ENCODE peak calls at places on chromosomes 4 and X, in seven cellular contexts. One of them, this sample, is unnamed.

GRCh38 chrX:2627272-2627867 is 63.7 kb upstream of the CD99 start:
- DNase-seq in kidney epithelial cell: no peak
- DNase-seq in body of pancreas: peak; percentile 55
- DNase-seq in adrenal gland: no peak
- DNase-seq in tibial artery: peak; percentile 24
- DNase-seq in GM12865: peak; percentile 68
- DNase-seq in left lung: no peak
- DNase-seq in this sample: peak; percentile 82

GRCh38 chrX:154721155-154721554 is 29.7 kb downstream of the GAB3 start:
- DNase-seq in kidney epithelial cell: no peak
- DNase-seq in body of pancreas: no peak
- DNase-seq in adrenal gland: no peak
- DNase-seq in tibial artery: no peak
- DNase-seq in GM12865: no peak
- DNase-seq in left lung: no peak
- DNase-seq in this sample: no peak

GRCh38 chr4:113469023-113469390 is 292.5 kb downstream of the CAMK2D start:
- DNase-seq in kidney epithelial cell: no peak
- DNase-seq in body of pancreas: no peak
- DNase-seq in adrenal gland: no peak
- DNase-seq in tibial artery: no peak
- DNase-seq in GM12865: no peak
- DNase-seq in left lung: no peak
- DNase-seq in this sample: no peak

GRCh38 chr4:162683659-162684370 is 482.9 kb downstream of the NAF1 start:
- DNase-seq in kidney epithelial cell: peak; percentile 47
- DNase-seq in body of pancreas: no peak
- DNase-seq in adrenal gland: no peak
- DNase-seq in tibial artery: no peak
- DNase-seq in GM12865: no peak
- DNase-seq in left lung: no peak
- DNase-seq in this sample: no peak

GRCh38 chr4:84901173-84901572 is 65.3 kb downstream of the WDFY3 start:
- DNase-seq in kidney epithelial cell: no peak
- DNase-seq in body of pancreas: no peak
- DNase-seq in adrenal gland: no peak
- DNase-seq in tibial artery: no peak
- DNase-seq in GM12865: no peak
- DNase-seq in left lung: no peak
- DNase-seq in this sample: no peak

GRCh38 chr4:158884280-158884679 is 115.5 kb downstream of the FNIP2 start:
- DNase-seq in kidney epithelial cell: no peak
- DNase-seq in body of pancreas: no peak
- DNase-seq in adrenal gland: peak; percentile 22
- DNase-seq in tibial artery: no peak
- DNase-seq in GM12865: no peak
- DNase-seq in left lung: peak; percentile 41
- DNase-seq in this sample: no peak

GRCh38 chr4:8364848-8365350 is 75.6 kb downstream of the ACOX3 start:
- DNase-seq in kidney epithelial cell: no peak
- DNase-seq in body of pancreas: no peak
- DNase-seq in adrenal gland: no peak
- DNase-seq in tibial artery: no peak
- DNase-seq in GM12865: no peak
- DNase-seq in left lung: peak; percentile 49
- DNase-seq in this sample: no peak

GRCh38 chr4:159206427-159206871 is 103.6 kb downstream of the RAPGEF2 start:
- DNase-seq in kidney epithelial cell: no peak
- DNase-seq in body of pancreas: no peak
- DNase-seq in adrenal gland: no peak
- DNase-seq in tibial artery: no peak
- DNase-seq in GM12865: peak; percentile 88
- DNase-seq in left lung: no peak
- DNase-seq in this sample: no peak

GRCh38 chrX:132737743-132738142 is 220.7 kb downstream of the HS6ST2 start:
- DNase-seq in kidney epithelial cell: no peak
- DNase-seq in body of pancreas: peak; percentile 1
- DNase-seq in adrenal gland: peak; percentile 38
- DNase-seq in tibial artery: no peak
- DNase-seq in GM12865: no peak
- DNase-seq in left lung: no peak
- DNase-seq in this sample: no peak

GRCh38 chr4:158169931-158170690 is 2.7 kb downstream of the GASK1B start:
- DNase-seq in kidney epithelial cell: no peak
- DNase-seq in body of pancreas: peak; percentile 17
- DNase-seq in adrenal gland: no peak
- DNase-seq in tibial artery: no peak
- DNase-seq in GM12865: no peak
- DNase-seq in left lung: no peak
- DNase-seq in this sample: no peak

GRCh38 chrX:96761566-96761965 is 76.9 kb downstream of the DIAPH2 start:
- DNase-seq in kidney epithelial cell: no peak
- DNase-seq in body of pancreas: no peak
- DNase-seq in adrenal gland: no peak
- DNase-seq in tibial artery: no peak
- DNase-seq in GM12865: no peak
- DNase-seq in left lung: no peak
- DNase-seq in this sample: no peak

GRCh38 chrX:48720580-48721240 is 24.2 kb downstream of the SUV39H1 start:
- DNase-seq in kidney epithelial cell: no peak
- DNase-seq in body of pancreas: no peak
- DNase-seq in adrenal gland: no peak
- DNase-seq in tibial artery: no peak
- DNase-seq in GM12865: no peak
- DNase-seq in left lung: no peak
- DNase-seq in this sample: no peak

GRCh38 chr4:21410372-21410771 is 538.2 kb downstream of the KCNIP4 start:
- DNase-seq in kidney epithelial cell: no peak
- DNase-seq in body of pancreas: no peak
- DNase-seq in adrenal gland: no peak
- DNase-seq in tibial artery: no peak
- DNase-seq in GM12865: no peak
- DNase-seq in left lung: no peak
- DNase-seq in this sample: no peak

GRCh38 chr4:187396106-187396505 is 599.5 kb upstream of the ZFP42 start:
- DNase-seq in kidney epithelial cell: no peak
- DNase-seq in body of pancreas: no peak
- DNase-seq in adrenal gland: no peak
- DNase-seq in tibial artery: no peak
- DNase-seq in GM12865: no peak
- DNase-seq in left lung: no peak
- DNase-seq in this sample: no peak

GRCh38 chrX:153475751-153476281 is 5.4 kb upstream of the HAUS7 start:
- DNase-seq in kidney epithelial cell: no peak
- DNase-seq in body of pancreas: no peak
- DNase-seq in adrenal gland: no peak
- DNase-seq in tibial artery: no peak
- DNase-seq in GM12865: no peak
- DNase-seq in left lung: no peak
- DNase-seq in this sample: no peak

GRCh38 chrX:20063153-20063552 is 53.6 kb downstream of the MAP7D2 start:
- DNase-seq in kidney epithelial cell: no peak
- DNase-seq in body of pancreas: no peak
- DNase-seq in adrenal gland: no peak
- DNase-seq in tibial artery: no peak
- DNase-seq in GM12865: no peak
- DNase-seq in left lung: no peak
- DNase-seq in this sample: no peak

GRCh38 chr4:1979477-1980196 is 29.1 kb downstream of the NELFA start:
- DNase-seq in kidney epithelial cell: no peak
- DNase-seq in body of pancreas: no peak
- DNase-seq in adrenal gland: no peak
- DNase-seq in tibial artery: no peak
- DNase-seq in GM12865: no peak
- DNase-seq in left lung: no peak
- DNase-seq in this sample: no peak

GRCh38 chr4:108166441-108167315 is 2.1 kb downstream of the LEF1 start:
- DNase-seq in kidney epithelial cell: no peak
- DNase-seq in body of pancreas: peak; percentile 22
- DNase-seq in adrenal gland: peak; percentile 29
- DNase-seq in tibial artery: no peak
- DNase-seq in GM12865: peak; percentile 59
- DNase-seq in left lung: peak; percentile 78
- DNase-seq in this sample: no peak

GRCh38 chr4:74327751-74328150 is 19.5 kb downstream of the EPGN start:
- DNase-seq in kidney epithelial cell: no peak
- DNase-seq in body of pancreas: no peak
- DNase-seq in adrenal gland: no peak
- DNase-seq in tibial artery: no peak
- DNase-seq in GM12865: no peak
- DNase-seq in left lung: no peak
- DNase-seq in this sample: no peak

GRCh38 chr4:10198365-10198764 is 81.8 kb upstream of the WDR1 start:
- DNase-seq in kidney epithelial cell: no peak
- DNase-seq in body of pancreas: no peak
- DNase-seq in adrenal gland: no peak
- DNase-seq in tibial artery: no peak
- DNase-seq in GM12865: no peak
- DNase-seq in left lung: no peak
- DNase-seq in this sample: no peak

GRCh38 chrX:17547658-17548057 is 172.7 kb downstream of the NHS start:
- DNase-seq in kidney epithelial cell: peak; percentile 85
- DNase-seq in body of pancreas: peak; percentile 85
- DNase-seq in adrenal gland: peak; percentile 78
- DNase-seq in tibial artery: peak; percentile 25
- DNase-seq in GM12865: peak; percentile 81
- DNase-seq in left lung: peak; percentile 82
- DNase-seq in this sample: no peak

GRCh38 chr4:14783011-14783877 is 219.0 kb upstream of the CPEB2 start:
- DNase-seq in kidney epithelial cell: no peak
- DNase-seq in body of pancreas: no peak
- DNase-seq in adrenal gland: no peak
- DNase-seq in tibial artery: no peak
- DNase-seq in GM12865: peak; percentile 85
- DNase-seq in left lung: no peak
- DNase-seq in this sample: no peak

GRCh38 chr4:17142232-17142711 is 243.8 kb upstream of the LDB2 start:
- DNase-seq in kidney epithelial cell: peak; percentile 28
- DNase-seq in body of pancreas: no peak
- DNase-seq in adrenal gland: no peak
- DNase-seq in tibial artery: no peak
- DNase-seq in GM12865: no peak
- DNase-seq in left lung: no peak
- DNase-seq in this sample: no peak

GRCh38 chr4:127203561-127204260 is 429.0 kb upstream of the INTU start:
- DNase-seq in kidney epithelial cell: peak; percentile 41
- DNase-seq in body of pancreas: no peak
- DNase-seq in adrenal gland: no peak
- DNase-seq in tibial artery: no peak
- DNase-seq in GM12865: no peak
- DNase-seq in left lung: no peak
- DNase-seq in this sample: no peak

GRCh38 chr4:64715741-64716140 is 306.5 kb upstream of the TECRL start:
- DNase-seq in kidney epithelial cell: no peak
- DNase-seq in body of pancreas: no peak
- DNase-seq in adrenal gland: no peak
- DNase-seq in tibial artery: no peak
- DNase-seq in GM12865: no peak
- DNase-seq in left lung: no peak
- DNase-seq in this sample: no peak

GRCh38 chr4:52051615-52052474 is 741 bp downstream of the SPATA18 start:
- DNase-seq in kidney epithelial cell: peak; percentile 76
- DNase-seq in body of pancreas: peak; percentile 69
- DNase-seq in adrenal gland: peak; percentile 81
- DNase-seq in tibial artery: peak; percentile 60
- DNase-seq in GM12865: peak; percentile 52
- DNase-seq in left lung: peak; percentile 88
- DNase-seq in this sample: peak; percentile 92

GRCh38 chrX:8144925-8145324 is 26.1 kb downstream of the VCX2 start:
- DNase-seq in kidney epithelial cell: no peak
- DNase-seq in body of pancreas: no peak
- DNase-seq in adrenal gland: no peak
- DNase-seq in tibial artery: no peak
- DNase-seq in GM12865: no peak
- DNase-seq in left lung: peak; percentile 33
- DNase-seq in this sample: no peak

GRCh38 chr4:25654971-25655963 is at the start of gene SLC34A2:
- DNase-seq in kidney epithelial cell: no peak
- DNase-seq in body of pancreas: peak; percentile 58
- DNase-seq in adrenal gland: no peak
- DNase-seq in tibial artery: no peak
- DNase-seq in GM12865: no peak
- DNase-seq in left lung: peak; percentile 90
- DNase-seq in this sample: no peak

GRCh38 chr4:173403051-173403450 is 4.1 kb upstream of the SCRG1 start:
- DNase-seq in kidney epithelial cell: no peak
- DNase-seq in body of pancreas: no peak
- DNase-seq in adrenal gland: no peak
- DNase-seq in tibial artery: no peak
- DNase-seq in GM12865: no peak
- DNase-seq in left lung: no peak
- DNase-seq in this sample: no peak

GRCh38 chr4:54110019-54110416 is 10.1 kb downstream of the GSX2 start:
- DNase-seq in kidney epithelial cell: no peak
- DNase-seq in body of pancreas: no peak
- DNase-seq in adrenal gland: no peak
- DNase-seq in tibial artery: no peak
- DNase-seq in GM12865: no peak
- DNase-seq in left lung: no peak
- DNase-seq in this sample: no peak
- H3K4me3 ChIP-seq in kidney epithelial cell: no peak overlapping the region
- H3K4me3 ChIP-seq in body of pancreas: no peak overlapping the region
- H3K4me3 ChIP-seq in adrenal gland: no peak overlapping the region
- H3K4me3 ChIP-seq in tibial artery: no peak overlapping the region
- H3K4me3 ChIP-seq in GM12865: no peak overlapping the region
- H3K4me3 ChIP-seq in left lung: no peak overlapping the region
- H3K4me3 ChIP-seq in this sample: no peak overlapping the region

GRCh38 chr4:41154001-41154813 is 60.1 kb downstream of the APBB2 start:
- DNase-seq in kidney epithelial cell: no peak
- DNase-seq in body of pancreas: no peak
- DNase-seq in adrenal gland: no peak
- DNase-seq in tibial artery: no peak
- DNase-seq in GM12865: no peak
- DNase-seq in left lung: no peak
- DNase-seq in this sample: peak; percentile 21
- H3K4me3 ChIP-seq in kidney epithelial cell: no peak overlapping the region
- H3K4me3 ChIP-seq in body of pancreas: no peak overlapping the region
- H3K4me3 ChIP-seq in adrenal gland: no peak overlapping the region
- H3K4me3 ChIP-seq in tibial artery: no peak overlapping the region
- H3K4me3 ChIP-seq in GM12865: no peak overlapping the region
- H3K4me3 ChIP-seq in left lung: no peak overlapping the region
- H3K4me3 ChIP-seq in this sample: no peak overlapping the region

GRCh38 chr4:110998308-110998707 is 375.4 kb upstream of the PITX2 start:
- DNase-seq in kidney epithelial cell: no peak
- DNase-seq in body of pancreas: no peak
- DNase-seq in adrenal gland: no peak
- DNase-seq in tibial artery: no peak
- DNase-seq in GM12865: no peak
- DNase-seq in left lung: no peak
- DNase-seq in this sample: no peak
- H3K4me3 ChIP-seq in kidney epithelial cell: no peak overlapping the region
- H3K4me3 ChIP-seq in body of pancreas: no peak overlapping the region
- H3K4me3 ChIP-seq in adrenal gland: no peak overlapping the region
- H3K4me3 ChIP-seq in tibial artery: no peak overlapping the region
- H3K4me3 ChIP-seq in GM12865: no peak overlapping the region
- H3K4me3 ChIP-seq in left lung: no peak overlapping the region
- H3K4me3 ChIP-seq in this sample: no peak overlapping the region

GRCh38 chr4:94457692-94458106 is 6.0 kb downstream of the PDLIM5 start:
- DNase-seq in kidney epithelial cell: peak; percentile 25
- DNase-seq in body of pancreas: peak; percentile 21
- DNase-seq in adrenal gland: peak; percentile 32
- DNase-seq in tibial artery: no peak
- DNase-seq in GM12865: no peak
- DNase-seq in left lung: no peak
- DNase-seq in this sample: no peak
- H3K4me3 ChIP-seq in kidney epithelial cell: no peak overlapping the region
- H3K4me3 ChIP-seq in body of pancreas: no peak overlapping the region
- H3K4me3 ChIP-seq in adrenal gland: no peak overlapping the region
- H3K4me3 ChIP-seq in tibial artery: no peak overlapping the region
- H3K4me3 ChIP-seq in GM12865: no peak overlapping the region
- H3K4me3 ChIP-seq in left lung: no peak overlapping the region
- H3K4me3 ChIP-seq in this sample: peak overlapping the region; percentile 25